ENCODE peak calls at places on chromosome 1, in six cellular contexts. X is mesendoderm, M is IMR-90, A is H9, B is mesenchymal stem cell, G is H1. N is an unnamed sample.

GRCh38 chr1:186648606-186649005 is 31.6 kb downstream of the PTGS2 start:
- DNase-seq in B (no peak), G (no peak), M (no peak), X (no peak), A (no peak), N (no peak)

GRCh38 chr1:242530761-242531160 is 6.3 kb upstream of the PLD5 start:
- DNase-seq in B (no peak), M (no peak), X (no peak), A (no peak), G (no peak), N (no peak)

GRCh38 chr1:2525524-2525895 is 886 bp downstream of the PANK4 start:
- DNase-seq in G (no peak), A (no peak), B (no peak), X (peak), M (no peak), N (no peak)

GRCh38 chr1:34759472-34760357 is at the start of gene GJB4:
- DNase-seq in G (no peak), X (peak), M (no peak), B (no peak), A (peak), N (no peak)

GRCh38 chr1:70818391-70818790 is 229.2 kb downstream of the PTGER3 start:
- DNase-seq in X (no peak), G (no peak), A (no peak), B (no peak), M (no peak), N (no peak)

GRCh38 chr1:211735208-211736170 is 60.1 kb upstream of the NEK2 start:
- DNase-seq in A (peak), B (peak), X (peak), G (no peak), M (peak), N (no peak)

GRCh38 chr1:58456470-58456869 is 90.1 kb downstream of the OMA1 start:
- DNase-seq in X (no peak), M (peak), G (no peak), A (no peak), B (no peak), N (no peak)

GRCh38 chr1:158813159-158813558 is 18.0 kb upstream of the MNDA start:
- DNase-seq in G (no peak), M (no peak), X (no peak), A (no peak), B (peak), N (no peak)

GRCh38 chr1:56017336-56017735 is 562.0 kb downstream of the PLPP3 start:
- DNase-seq in B (no peak), G (no peak), A (no peak), X (no peak), M (peak), N (no peak)

GRCh38 chr1:1376551-1377226 is 1.7 kb upstream of the AURKAIP1 start:
- DNase-seq in B (no peak), X (no peak), A (no peak), M (no peak), G (no peak), N (no peak)

GRCh38 chr1:95117207-95118018 is at the start of gene TLCD4:
- DNase-seq in X (peak), G (peak), A (peak), M (peak), B (peak), N (peak)

GRCh38 chr1:65734976-65735375 is 57.7 kb upstream of the PDE4B start:
- DNase-seq in A (no peak), X (no peak), B (no peak), M (peak), G (no peak), N (no peak)

GRCh38 chr1:66533804-66534745 is at the start of gene SGIP1:
- DNase-seq in M (peak), G (no peak), X (peak), A (peak), B (peak), N (peak)

GRCh38 chr1:208437416-208437815 is 193.2 kb upstream of the PLXNA2 start:
- DNase-seq in B (peak), G (no peak), A (no peak), M (peak), X (peak), N (no peak)

GRCh38 chr1:27031235-27032118 is 18.8 kb upstream of the TENT5B start:
- DNase-seq in G (no peak), B (peak), X (peak), M (peak), A (peak), N (no peak)

GRCh38 chr1:81681104-81681503 is 119.6 kb upstream of the ADGRL2 start:
- DNase-seq in B (no peak), A (no peak), M (no peak), G (no peak), X (peak), N (no peak)

GRCh38 chr1:62823556-62823955 is 39.6 kb downstream of the ATG4C start:
- DNase-seq in B (no peak), X (no peak), G (no peak), M (peak), A (no peak), N (no peak)

GRCh38 chr1:52697795-52698674 is at the start of gene COA7:
- DNase-seq in X (peak), M (peak), A (peak), B (peak), G (no peak), N (peak)

GRCh38 chr1:30657131-30658013 is 66.0 kb downstream of the MATN1 start:
- DNase-seq in G (no peak), A (no peak), M (no peak), B (no peak), X (peak), N (no peak)

GRCh38 chr1:23515905-23516304 is 15.1 kb downstream of the E2F2 start:
- DNase-seq in X (no peak), B (no peak), G (no peak), A (no peak), M (no peak), N (no peak)

GRCh38 chr1:89616844-89617627 is 15.9 kb upstream of the LRRC8C start:
- DNase-seq in M (no peak), G (no peak), X (no peak), B (no peak), A (no peak), N (no peak)

GRCh38 chr1:159091547-159092397 is 15.2 kb upstream of the AIM2 start:
- DNase-seq in G (no peak), M (peak), A (no peak), B (peak), X (no peak), N (no peak)

GRCh38 chr1:203582568-203582967 is 44.1 kb upstream of the ATP2B4 start:
- DNase-seq in X (no peak), B (no peak), M (no peak), A (no peak), G (no peak), N (no peak)

GRCh38 chr1:32890516-32891240 is 4.4 kb downstream of the HPCA start:
- DNase-seq in A (no peak), M (no peak), X (no peak), B (no peak), G (no peak), N (no peak)

GRCh38 chr1:226414098-226414698 is 6.3 kb upstream of the PARP1 start:
- DNase-seq in M (no peak), B (no peak), X (peak), G (no peak), A (no peak), N (no peak)

GRCh38 chr1:8862528-8862927 is 16.0 kb downstream of the ENO1 start:
- DNase-seq in A (peak), M (no peak), B (peak), X (peak), G (no peak), N (no peak)

GRCh38 chr1:35808376-35809155 is 750 bp downstream of the AGO4 start:
- DNase-seq in B (peak), G (no peak), M (no peak), X (peak), A (peak), N (peak)

GRCh38 chr1:3746389-3746783 is 5.9 kb upstream of the CCDC27 start:
- DNase-seq in B (no peak), M (no peak), A (peak), X (peak), G (peak), N (no peak)

GRCh38 chr1:47915677-47916353 is 81.4 kb downstream of the TRABD2B start:
- DNase-seq in B (no peak), A (peak), G (no peak), M (no peak), X (no peak), N (no peak)

GRCh38 chr1:104574619-104575018 is 824.9 kb downstream of the AMY1C start:
- DNase-seq in A (no peak), M (no peak), X (no peak), G (no peak), B (peak), N (no peak)

GRCh38 chr1:33270808-33271465 is 14.6 kb downstream of the ZNF362 start:
- DNase-seq in A (no peak), M (no peak), X (no peak), G (no peak), B (no peak), N (no peak)

GRCh38 chr1:10771789-10772188 is 24.7 kb downstream of the CASZ1 start:
- DNase-seq in M (no peak), X (no peak), A (no peak), B (no peak), G (no peak), N (no peak)

GRCh38 chr1:7558481-7558880 is 212.6 kb upstream of the VAMP3 start:
- DNase-seq in X (no peak), B (no peak), G (no peak), A (no peak), M (no peak), N (no peak)

GRCh38 chr1:7553042-7553690 is 217.9 kb upstream of the VAMP3 start:
- DNase-seq in X (peak), A (no peak), B (peak), M (no peak), G (no peak), N (no peak)

GRCh38 chr1:7554343-7555270 is 216.5 kb upstream of the VAMP3 start:
- DNase-seq in A (no peak), M (no peak), G (no peak), B (no peak), X (peak), N (no peak)

GRCh38 chr1:7558041-7558461 is 213.0 kb upstream of the VAMP3 start:
- DNase-seq in X (peak), M (no peak), A (no peak), B (no peak), G (no peak), N (no peak)

DNA sequence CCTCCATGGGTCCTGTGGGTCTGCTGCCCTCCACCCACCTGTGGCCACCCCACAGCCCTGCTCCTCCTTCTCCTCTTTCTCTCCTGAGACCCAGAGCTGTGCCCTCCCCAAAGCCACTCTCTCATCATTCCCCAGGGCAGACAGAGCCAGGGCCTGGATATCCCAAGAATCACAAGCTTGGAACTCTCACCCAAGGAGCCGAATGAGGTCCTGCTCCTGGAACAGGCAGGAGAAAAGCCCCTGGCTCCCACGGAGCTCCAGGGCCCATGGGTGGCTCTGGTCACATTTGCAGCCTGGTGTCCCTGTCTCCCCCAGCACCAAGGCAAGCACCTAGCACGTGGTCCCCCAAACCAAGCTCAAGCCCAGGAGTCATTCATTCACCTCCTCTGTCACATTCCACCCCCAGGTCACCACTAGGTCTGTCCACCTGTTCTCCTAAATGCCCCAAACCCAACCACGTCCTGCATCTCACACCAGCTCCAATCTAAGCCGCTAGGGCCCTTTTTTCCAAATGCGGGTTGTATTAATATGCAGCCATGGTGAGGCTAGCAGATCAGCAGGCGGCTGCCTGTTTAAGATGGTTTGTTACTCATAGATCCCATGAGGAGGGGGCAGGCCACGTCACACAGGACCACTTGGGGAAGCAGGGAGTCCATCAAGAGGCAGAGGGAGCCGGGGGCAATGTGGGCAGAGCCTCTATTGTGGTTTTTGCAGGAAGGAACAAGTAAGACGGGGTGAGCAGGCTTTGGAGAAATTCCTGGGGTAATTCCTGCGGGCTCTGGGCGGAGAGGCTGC is 215.5 kb upstream of the VAMP3 start:
- DNase-seq in M (no peak), X (no peak), B (no peak), G (no peak), A (no peak), N (no peak)
- H2BK15ac ChIP-seq in M (no peak), X (no peak), B (no peak), G (no peak), A (no peak), N (no peak)

DNA sequence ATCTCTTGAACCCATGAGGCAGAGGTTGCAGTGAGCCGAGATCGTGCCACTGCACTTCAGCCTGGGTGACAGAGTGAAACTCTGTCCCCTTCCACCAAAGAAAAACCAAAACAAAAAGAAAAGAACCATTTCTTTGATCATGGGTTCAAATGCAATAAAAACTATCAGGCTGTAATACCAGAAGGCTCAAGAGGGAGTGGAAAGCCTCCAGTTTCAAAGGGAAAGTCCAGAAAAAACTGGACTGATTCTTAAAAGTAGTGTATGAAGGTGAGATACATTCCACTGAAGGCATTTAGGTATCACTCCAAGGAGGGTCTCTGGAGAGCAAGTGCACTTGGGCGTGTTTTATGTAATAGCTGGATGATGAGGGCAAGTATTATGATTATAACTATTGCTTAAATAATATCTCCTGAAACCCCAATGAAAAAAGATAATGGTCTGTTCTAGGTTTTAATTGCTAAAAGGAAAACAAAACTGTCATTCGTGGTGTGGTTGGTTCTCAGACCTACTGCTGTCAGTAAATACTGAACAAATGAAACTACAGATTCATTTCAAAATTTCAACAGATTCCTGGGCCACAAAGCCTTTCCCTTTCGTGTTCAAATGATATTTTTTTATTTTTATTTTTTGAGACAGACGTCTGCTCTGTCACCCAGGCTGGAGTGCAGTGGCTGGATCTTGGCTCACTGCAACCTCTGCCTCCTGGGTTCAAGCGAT is 6.0 kb upstream of the CAMTA1 start:
- DNase-seq in X (no peak), M (no peak), G (no peak), B (no peak), A (no peak), N (no peak)
- H2BK15ac ChIP-seq in X (no peak), M (no peak), G (no peak), B (no peak), A (no peak), N (no peak)

GRCh38 chr1:201769966-201770365 is 59.0 kb upstream of the IPO9 start:
- DNase-seq in B (peak), G (no peak), X (no peak), A (no peak), M (peak), N (no peak)

GRCh38 chr1:201772178-201772577 is 56.8 kb upstream of the IPO9 start:
- DNase-seq in B (no peak), G (no peak), A (no peak), X (no peak), M (no peak), N (no peak)

GRCh38 chr1:201769072-201769471 is 59.9 kb upstream of the IPO9 start:
- DNase-seq in A (no peak), B (no peak), M (no peak), X (no peak), G (no peak), N (no peak)

GRCh38 chr1:201773764-201774163 is 55.2 kb upstream of the IPO9 start:
- DNase-seq in G (no peak), A (no peak), X (no peak), B (no peak), M (no peak), N (no peak)

GRCh38 chr1:201771466-201771865 is 57.5 kb upstream of the IPO9 start:
- DNase-seq in B (peak), X (no peak), G (no peak), M (no peak), A (no peak), N (no peak)
- H2BK15ac ChIP-seq in B (no peak), X (no peak), G (no peak), M (no peak), A (no peak), N (no peak)

DNA sequence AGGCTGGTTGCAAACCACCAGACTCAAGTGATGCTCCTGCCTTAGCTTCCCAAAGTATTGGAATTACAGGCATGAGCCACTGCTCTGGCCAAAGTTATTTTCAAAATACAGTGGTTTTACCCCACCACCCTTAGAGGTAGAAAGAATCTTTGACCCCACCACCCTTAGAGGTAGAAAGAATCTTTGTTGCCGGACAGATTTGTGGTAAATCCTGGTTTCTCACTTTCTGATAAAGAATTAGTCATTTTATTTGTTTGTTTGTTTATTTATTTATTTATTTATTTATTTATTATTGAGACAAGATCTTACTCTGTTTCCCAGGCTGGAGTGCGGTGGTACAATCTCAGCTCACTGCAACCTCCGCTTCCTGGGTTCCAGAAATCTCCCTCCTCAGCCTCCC is 55.9 kb downstream of the NFIA start:
- DNase-seq in M (no peak), X (no peak), B (no peak), G (no peak), A (no peak), N (no peak)
- H2BK15ac ChIP-seq in M (no peak), X (no peak), B (no peak), G (no peak), A (no peak), N (no peak)

DNA sequence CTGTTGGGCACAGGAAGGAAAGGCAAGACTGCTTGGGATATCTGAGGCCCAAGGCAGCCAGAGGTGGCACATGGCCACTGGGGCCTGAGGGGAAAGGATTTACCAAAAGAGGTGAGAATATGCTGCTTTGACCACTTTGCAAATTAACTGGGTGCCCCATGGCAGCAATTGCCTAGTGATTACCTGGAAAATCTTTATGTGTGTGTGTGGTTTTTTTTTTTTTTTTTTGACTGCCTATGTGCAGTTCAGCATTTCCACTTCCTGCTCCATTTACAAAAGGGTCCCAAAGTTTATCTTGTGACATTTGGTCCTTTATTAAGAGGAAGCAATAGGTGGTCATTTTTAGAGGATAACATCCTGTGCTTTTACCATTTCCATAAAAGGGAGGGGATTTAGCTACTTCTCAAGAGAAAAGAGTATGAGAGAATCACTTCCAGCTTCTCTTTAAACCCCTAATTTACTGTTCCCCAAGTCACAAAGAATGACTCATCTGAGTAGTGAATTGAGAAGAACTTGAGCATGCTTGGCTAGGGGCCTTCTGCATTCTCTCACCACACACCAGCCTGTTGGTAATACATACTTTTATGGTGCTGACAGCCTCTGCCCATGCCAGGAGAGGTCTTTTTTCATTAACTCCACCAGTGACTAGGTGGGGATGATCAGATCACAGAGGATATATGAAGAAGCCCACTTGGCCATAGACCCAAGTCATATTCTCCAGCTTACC is 52.1 kb downstream of the SYDE2 start:
- DNase-seq in M (peak), B (peak), A (no peak), X (no peak), G (no peak), N (no peak)
- H2BK15ac ChIP-seq in M (peak), B (no peak), A (no peak), X (no peak), G (no peak), N (no peak)

N was measured in neuronal stem cell.